ENCODE peak calls at places on chromosomes 12 and 14, in eight cellular contexts. H is PC-3, M is GM23338, R is HCT116, I is SK-N-SH, T is OCI-LY7, Y is neural progenitor cell, F is MM.1S. Z is an unnamed sample.

GRCh38 chr12:93502802-93503623 is 35.7 kb downstream of the MRPL42 start:
- DNase-seq in Y (peak; percentile 56), I (peak; percentile 26), H (peak; percentile 65), M (peak; percentile 69), R (peak; percentile 21), T (peak; percentile 53), F (peak; percentile 47), Z (peak; percentile 62)

GRCh38 chr14:96217381-96217913 is 12.8 kb downstream of the BDKRB2 start:
- DNase-seq in H (no peak), R (no peak), Y (no peak), M (no peak), I (peak; percentile 68), T (no peak), F (no peak), Z (no peak)

GRCh38 chr12:80032967-80033366 is 66.4 kb upstream of the OTOGL start:
- DNase-seq in Y (no peak), H (no peak), T (no peak), R (no peak), M (no peak), F (no peak), I (no peak), Z (no peak)

GRCh38 chr14:31967669-31967975 is 109.5 kb upstream of the ARHGAP5 start:
- DNase-seq in M (no peak), H (no peak), Y (no peak), F (no peak), I (no peak), R (no peak), T (no peak), Z (no peak)

GRCh38 chr14:28097585-28097984 is 669.0 kb upstream of the FOXG1 start:
- DNase-seq in H (no peak), T (no peak), R (no peak), I (peak; percentile 7), Y (no peak), F (no peak), M (no peak), Z (no peak)

GRCh38 chr14:45716506-45716905 is 463.5 kb upstream of the MIS18BP1 start:
- DNase-seq in H (peak; percentile 50), I (peak; percentile 4), F (no peak), R (no peak), T (peak; percentile 1), M (peak; percentile 72), Y (peak; percentile 65), Z (peak; percentile 11)

GRCh38 chr14:94379291-94380224 is 8.8 kb downstream of the SERPINA1 start:
- DNase-seq in F (no peak), M (no peak), H (no peak), R (no peak), T (no peak), I (no peak), Y (no peak), Z (no peak)

GRCh38 chr14:64612021-64612380 is 62.2 kb downstream of the PPP1R36 start:
- DNase-seq in M (no peak), I (no peak), Y (no peak), T (no peak), R (no peak), F (no peak), H (peak; percentile 53), Z (no peak)

GRCh38 chr12:60194682-60195081 is 598.9 kb downstream of the SLC16A7 start:
- DNase-seq in F (no peak), M (no peak), Y (no peak), R (no peak), H (peak; percentile 58), T (no peak), I (no peak), Z (no peak)

GRCh38 chr14:34665785-34666425 is 36.0 kb upstream of the SNX6 start:
- DNase-seq in H (peak; percentile 93), T (peak; percentile 15), F (peak; percentile 77), Y (no peak), R (no peak), I (no peak), M (no peak), Z (peak; percentile 43)

GRCh38 chr12:1185460-1186182 is 194.6 kb downstream of the ERC1 start:
- DNase-seq in I (no peak), M (no peak), R (no peak), F (peak; percentile 84), T (no peak), H (no peak), Y (no peak), Z (no peak)

GRCh38 chr12:54555670-54556257 is 6.4 kb downstream of the PDE1B start:
- DNase-seq in H (no peak), R (no peak), I (no peak), Y (no peak), F (no peak), M (no peak), T (no peak), Z (no peak)

GRCh38 chr12:13379531-13379930 is 183.0 kb downstream of the EMP1 start:
- DNase-seq in H (no peak), M (no peak), I (no peak), Y (peak; percentile 12), T (no peak), R (no peak), F (no peak), Z (no peak)

GRCh38 chr12:49813131-49813530 is 15.1 kb downstream of the NCKAP5L start:
- DNase-seq in R (no peak), T (no peak), M (no peak), Y (no peak), F (no peak), I (no peak), H (peak; percentile 25), Z (no peak)

GRCh38 chr12:81078469-81079196 is 754 bp downstream of the ACSS3 start:
- DNase-seq in I (no peak), H (no peak), M (no peak), R (no peak), F (no peak), T (no peak), Y (peak; percentile 31), Z (peak; percentile 54)

GRCh38 chr12:27973487-27973890 is 956 bp upstream of the PTHLH start:
- DNase-seq in H (peak; percentile 94), M (peak; percentile 33), I (no peak), R (no peak), F (no peak), Y (no peak), T (no peak), Z (no peak)

GRCh38 chr12:78697817-78698415 is 166.7 kb upstream of the SYT1 start:
- DNase-seq in H (peak; percentile 83), Y (no peak), T (no peak), R (no peak), I (no peak), F (no peak), M (no peak), Z (no peak)

GRCh38 chr14:89186850-89187376 is 230.1 kb downstream of the FOXN3 start:
- DNase-seq in F (no peak), Y (no peak), H (peak; percentile 57), T (no peak), M (no peak), R (no peak), I (no peak), Z (no peak)

GRCh38 chr12:124774054-124774461 is 89.6 kb downstream of the SCARB1 start:
- DNase-seq in I (no peak), F (peak; percentile 72), T (peak; percentile 36), M (no peak), Y (no peak), H (no peak), R (no peak), Z (no peak)

GRCh38 chr12:117333331-117334000 is 28.0 kb downstream of the NOS1 start:
- DNase-seq in Y (no peak), T (no peak), F (no peak), M (no peak), I (peak; percentile 52), H (no peak), R (no peak), Z (no peak)

GRCh38 chr12:4974217-4974616 is 64.5 kb downstream of the KCNA1 start:
- DNase-seq in H (no peak), T (no peak), R (no peak), F (no peak), Y (no peak), M (no peak), I (no peak), Z (no peak)

GRCh38 chr12:48977290-48978281 is 536 bp upstream of the WNT1 start:
- DNase-seq in T (peak; percentile 78), I (peak; percentile 91), R (no peak), M (peak; percentile 82), H (peak; percentile 47), Y (peak; percentile 82), F (peak; percentile 65), Z (peak; percentile 77)

GRCh38 chr12:132064641-132065040 is 79.5 kb downstream of the DDX51 start:
- DNase-seq in F (no peak), H (no peak), Y (no peak), T (peak; percentile 74), R (no peak), M (no peak), I (no peak), Z (no peak)

GRCh38 chr14:100096656-100097055 is 31.4 kb downstream of the EVL start:
- DNase-seq in R (no peak), H (peak; percentile 40), T (no peak), F (no peak), M (no peak), Y (no peak), I (no peak), Z (no peak)
- TF ChIP-seq EZH2phosphoT487 in R (no peak), H (no peak), T (no peak), F (no peak), M (no peak), Y (no peak), I (no peak), Z (no peak)

GRCh38 chr14:75280448-75280830 is 1.8 kb downstream of the FOS start:
- DNase-seq in R (no peak), T (no peak), Y (no peak), H (no peak), M (no peak), F (no peak), I (no peak), Z (no peak)

GRCh38 chr14:75282166-75282547 is 3.5 kb downstream of the FOS start:
- DNase-seq in M (no peak), I (no peak), Y (no peak), R (no peak), H (no peak), F (no peak), T (no peak), Z (peak; percentile 58)

GRCh38 chr14:75281691-75282000 is 3.0 kb downstream of the FOS start:
- DNase-seq in M (no peak), Y (no peak), I (no peak), H (no peak), F (no peak), T (no peak), R (no peak), Z (no peak)

GRCh38 chr14:75279739-75280447 is 1.3 kb downstream of the FOS start:
- DNase-seq in R (no peak), Y (peak; percentile 53), F (no peak), I (peak; percentile 34), M (peak; percentile 79), H (no peak), T (no peak), Z (peak; percentile 42)

GRCh38 chr14:75280831-75281690 is 2.4 kb downstream of the FOS start:
- DNase-seq in T (no peak), Y (no peak), H (no peak), R (no peak), M (no peak), F (no peak), I (no peak), Z (peak; percentile 56)
- TF ChIP-seq CTCF in T (no peak), Y (no peak), H (no peak), R (no peak), M (no peak), F (no peak), I (no peak), Z (no peak)

GRCh38 chr12:70011353-70011752 is 186.3 kb downstream of the MYRFL start:
- DNase-seq in T (no peak), R (no peak), I (no peak), M (no peak), F (no peak), Y (no peak), H (no peak), Z (no peak)
- H3K4me2 ChIP-seq in T (no peak overlapping the region), R (no peak overlapping the region), I (no peak overlapping the region), M (no peak overlapping the region), F (no peak overlapping the region), Y (no peak overlapping the region), H (no peak overlapping the region), Z (no peak overlapping the region)

GRCh38 chr12:123013185-123014095 is 33.0 kb downstream of the ARL6IP4 start:
- DNase-seq in R (no peak), H (no peak), F (no peak), T (no peak), Y (no peak), I (no peak), M (no peak), Z (no peak)
- TF ChIP-seq EZH2phosphoT487 in R (no peak), H (no peak), F (no peak), T (no peak), Y (no peak), I (no peak), M (no peak), Z (no peak)

Z was measured in hepatocyte.